ENCODE peak calls at places on chromosomes 16 and 17, in five cellular contexts. F is gastrocnemius medialis, K is body of pancreas, M is HCT116, T is Peyer's patch. U is an unnamed sample.

GRCh38 chr17:49260922-49261291 is 30.3 kb upstream of the PHOSPHO1 start:
- DNase-seq in F (no peak), K (no peak), M (no peak), T (no peak), U (no peak)

GRCh38 chr16:56871172-56871593 is 6.2 kb downstream of the SLC12A3 start:
- DNase-seq in K (peak), F (no peak), T (peak), M (no peak), U (no peak)

GRCh38 chr17:6105608-6106007 is 35.4 kb downstream of the WSCD1 start:
- DNase-seq in T (no peak), M (no peak), F (no peak), K (no peak), U (no peak)

GRCh38 chr16:68071547-68071901 is 13.6 kb upstream of the NFATC3 start:
- DNase-seq in M (no peak), K (no peak), T (no peak), F (no peak), U (no peak)

GRCh38 chr17:4980644-4981216 is 6.7 kb downstream of the CAMTA2 start:
- DNase-seq in T (peak), F (no peak), K (peak), M (no peak), U (no peak)

GRCh38 chr17:44751806-44752205 is 7.0 kb upstream of the ADAM11 start:
- DNase-seq in M (no peak), T (no peak), K (no peak), F (no peak), U (no peak)

GRCh38 chr17:33120103-33120502 is 128.5 kb downstream of the SPACA3 start:
- DNase-seq in F (no peak), K (no peak), M (no peak), T (no peak), U (no peak)

GRCh38 chr17:70204431-70204830 is 35.1 kb downstream of the KCNJ2 start:
- DNase-seq in T (no peak), M (no peak), K (no peak), F (no peak), U (no peak)

GRCh38 chr17:78324391-78325075 is 35.3 kb downstream of the SOCS3 start:
- DNase-seq in T (peak), F (peak), M (no peak), K (peak), U (no peak)

GRCh38 chr17:51152766-51153209 is 571 bp upstream of the NME1 start:
- DNase-seq in T (no peak), F (no peak), M (no peak), K (peak), U (no peak)

GRCh38 chr17:35486920-35487727 is 38.6 kb upstream of the SLFN13 start:
- DNase-seq in K (peak), F (peak), M (no peak), T (peak), U (no peak)

GRCh38 chr17:82839617-82840292 is at the start of gene ZNF750:
- DNase-seq in K (no peak), M (no peak), T (no peak), F (peak), U (no peak)

GRCh38 chr16:56625140-56625942 is at the start of gene MT1E:
- DNase-seq in F (peak), K (peak), M (peak), T (no peak), U (no peak)

GRCh38 chr17:3892095-3892998 is 506 bp downstream of the CAMKK1 start:
- DNase-seq in T (peak), M (no peak), F (peak), K (peak), U (peak)

GRCh38 chr17:59409336-59410048 is 78.0 kb downstream of the YPEL2 start:
- DNase-seq in M (no peak), T (no peak), F (no peak), K (no peak), U (no peak)

GRCh38 chr16:50102046-50102756 is 36.4 kb downstream of the HEATR3 start:
- DNase-seq in F (no peak), K (no peak), T (no peak), M (no peak), U (no peak)

GRCh38 chr17:64329571-64329970 is 61.1 kb downstream of the PECAM1 start:
- DNase-seq in K (no peak), F (no peak), M (no peak), T (no peak), U (no peak)

GRCh38 chr17:50087912-50088405 is 7.2 kb upstream of the PDK2 start:
- DNase-seq in K (no peak), M (no peak), F (no peak), T (no peak), U (no peak)

GRCh38 chr16:50567651-50568050 is 19.5 kb downstream of the NKD1 start:
- DNase-seq in T (no peak), K (no peak), F (no peak), M (no peak), U (no peak)

GRCh38 chr16:68076560-68076959 is 8.6 kb upstream of the NFATC3 start:
- DNase-seq in M (no peak), K (no peak), F (no peak), T (peak), U (no peak)

GRCh38 chr16:66952430-66953139 is 8.5 kb upstream of the CES3 start:
- DNase-seq in M (no peak), K (no peak), F (no peak), T (no peak), U (no peak)

GRCh38 chr16:24667244-24667764 is 62.1 kb upstream of the TNRC6A start:
- DNase-seq in T (no peak), M (no peak), K (no peak), F (no peak), U (no peak)

GRCh38 chr17:47962901-47963300 is 5.2 kb upstream of the PRR15L start:
- DNase-seq in K (no peak), M (no peak), F (no peak), T (no peak), U (no peak)

GRCh38 chr16:89917773-89918452 is 749 bp upstream of the MC1R start:
- DNase-seq in T (peak), M (peak), F (peak), K (peak), U (no peak)

GRCh38 chr16:1426734-1427451 is 4.0 kb upstream of the PERCC1 start:
- DNase-seq in M (no peak), K (no peak), T (no peak), F (no peak), U (no peak)

GRCh38 chr16:53816211-53816610 is 112.3 kb downstream of the FTO start:
- DNase-seq in T (no peak), K (no peak), M (no peak), F (no peak), U (no peak)

GRCh38 chr17:30421592-30421991 is 42.9 kb downstream of the CPD start:
- DNase-seq in M (no peak), F (no peak), T (no peak), K (no peak), U (no peak)

GRCh38 chr17:81034168-81034777 is 678 bp upstream of the BAIAP2 start:
- DNase-seq in F (no peak), K (no peak), M (no peak), T (no peak), U (no peak)

GRCh38 chr17:40417258-40417608 is 463 bp downstream of the TOP2A start:
- DNase-seq in T (peak), F (no peak), M (no peak), K (no peak), U (no peak)

GRCh38 chr16:14057878-14058382 is 13.2 kb upstream of the MRTFB start:
- DNase-seq in K (no peak), F (no peak), T (no peak), M (no peak), U (no peak)
- H3K27ac ChIP-seq in K (no peak), F (peak), T (no peak), M (no peak), U (no peak)

GRCh38 chr16:88760424-88761142 is 24.4 kb downstream of the PIEZO1 start:
- DNase-seq in T (no peak), F (no peak), M (no peak), K (no peak), U (no peak)

GRCh38 chr16:88759976-88760350 is 25.1 kb downstream of the PIEZO1 start:
- DNase-seq in F (no peak), M (no peak), K (no peak), T (no peak), U (no peak)

GRCh38 chr16:88758944-88759244 is 26.1 kb downstream of the PIEZO1 start:
- DNase-seq in K (no peak), F (no peak), T (no peak), M (no peak), U (no peak)

GRCh38 chr16:88758227-88758943 is 26.6 kb downstream of the PIEZO1 start:
- DNase-seq in M (no peak), K (no peak), T (no peak), F (no peak), U (no peak)

GRCh38 chr16:88759245-88759975 is 25.6 kb downstream of the PIEZO1 start:
- DNase-seq in K (no peak), T (peak), M (no peak), F (no peak), U (no peak)
- TF ChIP-seq POLR2A in K (no peak), T (no peak), M (no peak), F (no peak), U (peak)

GRCh38 chr16:8919934-8920465 is 37.8 kb downstream of the LITAFD start:
- DNase-seq in T (no peak), K (no peak), F (no peak), M (no peak), U (no peak)
- H3K4me3 ChIP-seq in T (no peak), K (no peak), F (no peak), M (no peak), U (no peak)

GRCh38 chr17:19370493-19370960 is 7.8 kb upstream of the MAPK7 start:
- DNase-seq in T (peak), M (no peak), F (no peak), K (no peak), U (no peak)
- H3K27ac ChIP-seq in T (peak), M (no peak), F (no peak), K (no peak), U (peak)

GRCh38 chr16:28977703-28978641 is 3.4 kb downstream of the SPNS1 start:
- DNase-seq in K (peak), T (no peak), M (no peak), F (no peak), U (no peak)

GRCh38 chr16:28975158-28975603 is 603 bp downstream of the SPNS1 start:
- DNase-seq in M (no peak), T (no peak), K (no peak), F (no peak), U (no peak)

GRCh38 chr16:28974007-28974436 is 556 bp upstream of the SPNS1 start:
- DNase-seq in K (peak), F (no peak), T (peak), M (peak), U (no peak)

GRCh38 chr16:28974437-28975157 is at the start of gene SPNS1:
- DNase-seq in K (peak), M (peak), T (peak), F (peak), U (peak)
- TF ChIP-seq POLR2A in K (peak), M (peak), T (no peak), F (peak), U (peak)